ENCODE peak calls at places on chromosomes 2 and 18, in six cellular contexts. One of them, this sample, is unnamed.

GRCh38 chr2:122935506-122935905 is 1089.6 kb upstream of the CNTNAP5 start:
- DNase-seq in PC-9: no peak
- DNase-seq in hepatocyte: no peak
- DNase-seq in mammary epithelial cell: no peak
- DNase-seq in H1: no peak
- DNase-seq in fibroblast of lung: no peak
- DNase-seq in this sample: no peak

GRCh38 chr2:42860518-42861094 is 68.2 kb upstream of the HAAO start:
- DNase-seq in hepatocyte: no peak
- DNase-seq in mammary epithelial cell: no peak
- DNase-seq in fibroblast of lung: no peak
- DNase-seq in PC-9: no peak
- DNase-seq in H1: no peak
- DNase-seq in this sample: no peak

GRCh38 chr18:71105078-71105819 is 816.4 kb downstream of the SOCS6 start:
- DNase-seq in PC-9: no peak
- DNase-seq in fibroblast of lung: peak; percentile 47
- DNase-seq in H1: no peak
- DNase-seq in hepatocyte: no peak
- DNase-seq in mammary epithelial cell: no peak
- DNase-seq in this sample: no peak

GRCh38 chr2:238585836-238586821 is 159.4 kb downstream of the ASB1 start:
- DNase-seq in fibroblast of lung: no peak
- DNase-seq in hepatocyte: no peak
- DNase-seq in H1: no peak
- DNase-seq in PC-9: no peak
- DNase-seq in mammary epithelial cell: no peak
- DNase-seq in this sample: no peak

GRCh38 chr2:833180-833579 is 117.5 kb upstream of the SNTG2 start:
- DNase-seq in H1: no peak
- DNase-seq in fibroblast of lung: no peak
- DNase-seq in hepatocyte: no peak
- DNase-seq in PC-9: no peak
- DNase-seq in mammary epithelial cell: no peak
- DNase-seq in this sample: no peak

GRCh38 chr2:7611750-7612149 is 694.5 kb downstream of the RNF144A start:
- DNase-seq in H1: no peak
- DNase-seq in hepatocyte: no peak
- DNase-seq in mammary epithelial cell: no peak
- DNase-seq in PC-9: no peak
- DNase-seq in fibroblast of lung: no peak
- DNase-seq in this sample: no peak

GRCh38 chr2:238261718-238262375 is 22.0 kb upstream of the HES6 start:
- DNase-seq in PC-9: no peak
- DNase-seq in hepatocyte: no peak
- DNase-seq in fibroblast of lung: no peak
- DNase-seq in mammary epithelial cell: no peak
- DNase-seq in H1: no peak
- DNase-seq in this sample: no peak

GRCh38 chr2:174603280-174603679 is 5.7 kb upstream of the WIPF1 start:
- DNase-seq in fibroblast of lung: peak; percentile 74
- DNase-seq in PC-9: no peak
- DNase-seq in hepatocyte: no peak
- DNase-seq in mammary epithelial cell: peak; percentile 60
- DNase-seq in H1: no peak
- DNase-seq in this sample: peak; percentile 23

GRCh38 chr18:55435592-55435991 is 152.4 kb downstream of the TCF4 start:
- DNase-seq in hepatocyte: no peak
- DNase-seq in fibroblast of lung: no peak
- DNase-seq in H1: no peak
- DNase-seq in PC-9: no peak
- DNase-seq in mammary epithelial cell: no peak
- DNase-seq in this sample: no peak

GRCh38 chr2:69733338-69734039 is 8.4 kb upstream of the ANXA4 start:
- DNase-seq in H1: no peak
- DNase-seq in fibroblast of lung: peak; percentile 28
- DNase-seq in hepatocyte: no peak
- DNase-seq in mammary epithelial cell: no peak
- DNase-seq in PC-9: no peak
- DNase-seq in this sample: no peak

GRCh38 chr18:49677081-49677480 is 115.2 kb downstream of the LIPG start:
- DNase-seq in fibroblast of lung: peak; percentile 15
- DNase-seq in H1: no peak
- DNase-seq in PC-9: no peak
- DNase-seq in hepatocyte: no peak
- DNase-seq in mammary epithelial cell: no peak
- DNase-seq in this sample: no peak

GRCh38 chr2:128817171-128817570 is 498.5 kb upstream of the HS6ST1 start:
- DNase-seq in mammary epithelial cell: no peak
- DNase-seq in hepatocyte: no peak
- DNase-seq in PC-9: no peak
- DNase-seq in fibroblast of lung: no peak
- DNase-seq in H1: no peak
- DNase-seq in this sample: no peak

GRCh38 chr18:63534615-63535014 is 7.6 kb upstream of the SERPINB12 start:
- DNase-seq in mammary epithelial cell: peak; percentile 6
- DNase-seq in fibroblast of lung: no peak
- DNase-seq in PC-9: no peak
- DNase-seq in H1: no peak
- DNase-seq in hepatocyte: no peak
- DNase-seq in this sample: no peak

GRCh38 chr2:135337066-135337465 is 194.0 kb downstream of the ZRANB3 start:
- DNase-seq in fibroblast of lung: no peak
- DNase-seq in mammary epithelial cell: peak; percentile 36
- DNase-seq in H1: no peak
- DNase-seq in PC-9: no peak
- DNase-seq in hepatocyte: no peak
- DNase-seq in this sample: no peak

GRCh38 chr2:25615395-25615794 is 58.0 kb downstream of the DTNB start:
- DNase-seq in hepatocyte: no peak
- DNase-seq in mammary epithelial cell: no peak
- DNase-seq in H1: no peak
- DNase-seq in PC-9: no peak
- DNase-seq in fibroblast of lung: no peak
- DNase-seq in this sample: no peak

GRCh38 chr2:202069189-202070050 is 3.6 kb upstream of the KIAA2012 start:
- DNase-seq in PC-9: no peak
- DNase-seq in fibroblast of lung: no peak
- DNase-seq in mammary epithelial cell: no peak
- DNase-seq in H1: no peak
- DNase-seq in hepatocyte: peak; percentile 85
- DNase-seq in this sample: no peak

GRCh38 chr2:72915076-72915906 is 2.0 kb upstream of the EMX1 start:
- DNase-seq in H1: no peak
- DNase-seq in fibroblast of lung: no peak
- DNase-seq in hepatocyte: peak; percentile 3
- DNase-seq in mammary epithelial cell: no peak
- DNase-seq in PC-9: no peak
- DNase-seq in this sample: no peak
- TF ChIP-seq EZH2 in H1: peak; percentile 61
- TF ChIP-seq EZH2 in fibroblast of lung: peak; percentile 94
- TF ChIP-seq EZH2 in hepatocyte: no peak
- TF ChIP-seq EZH2 in mammary epithelial cell: peak; percentile 59
- TF ChIP-seq EZH2 in PC-9: peak; percentile 80
- TF ChIP-seq EZH2 in this sample: no peak

GRCh38 chr2:72155151-72155550 is 7.5 kb upstream of the CYP26B1 start:
- DNase-seq in fibroblast of lung: no peak
- DNase-seq in hepatocyte: no peak
- DNase-seq in H1: no peak
- DNase-seq in mammary epithelial cell: no peak
- DNase-seq in PC-9: no peak
- DNase-seq in this sample: no peak
- TF ChIP-seq EZH2 in fibroblast of lung: no peak
- TF ChIP-seq EZH2 in hepatocyte: no peak
- TF ChIP-seq EZH2 in H1: no peak
- TF ChIP-seq EZH2 in mammary epithelial cell: no peak
- TF ChIP-seq EZH2 in PC-9: no peak
- TF ChIP-seq EZH2 in this sample: no peak

GRCh38 chr18:79394438-79395307 is 1.1 kb upstream of the NFATC1 start:
- DNase-seq in PC-9: no peak
- DNase-seq in H1: no peak
- DNase-seq in mammary epithelial cell: no peak
- DNase-seq in hepatocyte: peak; percentile 64
- DNase-seq in fibroblast of lung: peak; percentile 21
- DNase-seq in this sample: no peak

GRCh38 chr18:79397288-79397829 is 1.6 kb downstream of the NFATC1 start:
- DNase-seq in fibroblast of lung: no peak
- DNase-seq in hepatocyte: no peak
- DNase-seq in PC-9: no peak
- DNase-seq in mammary epithelial cell: no peak
- DNase-seq in H1: no peak
- DNase-seq in this sample: no peak

GRCh38 chr18:79395308-79395640 is 456 bp upstream of the NFATC1 start:
- DNase-seq in mammary epithelial cell: no peak
- DNase-seq in hepatocyte: no peak
- DNase-seq in PC-9: no peak
- DNase-seq in fibroblast of lung: no peak
- DNase-seq in H1: no peak
- DNase-seq in this sample: no peak

GRCh38 chr18:79396431-79397287 is 929 bp downstream of the NFATC1 start:
- DNase-seq in mammary epithelial cell: peak; percentile 21
- DNase-seq in PC-9: no peak
- DNase-seq in H1: no peak
- DNase-seq in fibroblast of lung: peak; percentile 31
- DNase-seq in hepatocyte: peak; percentile 68
- DNase-seq in this sample: no peak

GRCh38 chr18:79395761-79396404 is at the start of gene NFATC1:
- DNase-seq in hepatocyte: peak; percentile 86
- DNase-seq in fibroblast of lung: peak; percentile 52
- DNase-seq in H1: no peak
- DNase-seq in PC-9: no peak
- DNase-seq in mammary epithelial cell: peak; percentile 36
- DNase-seq in this sample: no peak
- TF ChIP-seq EZH2 in hepatocyte: no peak
- TF ChIP-seq EZH2 in fibroblast of lung: no peak
- TF ChIP-seq EZH2 in H1: no peak
- TF ChIP-seq EZH2 in PC-9: no peak
- TF ChIP-seq EZH2 in mammary epithelial cell: no peak
- TF ChIP-seq EZH2 in this sample: no peak

GRCh38 chr2:44937688-44938240 is 3.7 kb upstream of the SIX3 start:
- DNase-seq in PC-9: peak; percentile 86
- DNase-seq in fibroblast of lung: no peak
- DNase-seq in hepatocyte: no peak
- DNase-seq in mammary epithelial cell: no peak
- DNase-seq in H1: no peak
- DNase-seq in this sample: peak; percentile 57
- TF ChIP-seq EZH2 in PC-9: no peak
- TF ChIP-seq EZH2 in fibroblast of lung: peak; percentile 19
- TF ChIP-seq EZH2 in hepatocyte: peak; percentile 27
- TF ChIP-seq EZH2 in mammary epithelial cell: no peak
- TF ChIP-seq EZH2 in H1: no peak
- TF ChIP-seq EZH2 in this sample: no peak

DNA sequence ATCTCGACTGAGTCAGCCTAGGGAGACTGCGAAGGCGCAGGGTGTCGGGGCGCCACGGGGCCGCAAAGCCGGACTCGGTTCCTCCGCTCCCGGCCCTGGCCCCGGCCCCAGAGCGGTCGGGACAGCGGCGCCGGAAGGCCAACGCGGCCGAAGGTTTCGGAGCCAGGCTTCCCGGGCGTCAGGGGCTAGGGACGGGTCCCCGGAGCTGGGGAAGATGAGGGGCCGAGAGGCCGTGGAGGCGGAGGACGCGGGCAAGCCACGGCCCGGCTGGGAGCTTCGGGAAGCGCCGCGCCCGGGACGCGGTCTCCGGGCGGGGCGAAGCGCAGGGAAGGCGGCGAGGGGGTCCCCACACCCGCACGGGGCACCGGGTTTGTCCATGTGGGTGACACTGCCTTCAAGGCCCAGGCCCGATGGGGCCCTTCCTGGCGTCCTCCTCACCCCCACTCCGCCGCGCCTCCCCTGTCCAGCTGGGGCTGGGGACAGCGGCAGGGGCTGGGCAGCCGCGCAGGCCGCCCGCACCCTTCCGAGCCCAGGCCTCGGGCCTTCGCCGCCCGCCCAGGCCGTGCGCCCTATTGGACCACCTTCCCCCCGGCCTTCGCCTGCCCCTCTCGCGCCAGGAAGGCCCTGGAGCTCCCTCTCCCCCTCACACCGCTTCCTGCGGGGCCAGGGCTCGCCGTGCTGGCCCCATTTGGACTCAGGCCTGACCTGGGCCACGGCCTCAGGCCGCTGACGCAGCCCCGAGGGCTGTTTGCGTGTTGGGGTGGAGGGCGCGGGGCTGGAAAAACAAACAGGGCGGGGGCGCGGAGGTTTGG is 12.6 kb upstream of the SIX3 start:
- DNase-seq in H1: no peak
- DNase-seq in hepatocyte: no peak
- DNase-seq in fibroblast of lung: no peak
- DNase-seq in PC-9: no peak
- DNase-seq in mammary epithelial cell: peak; percentile 14
- DNase-seq in this sample: no peak
- TF ChIP-seq EZH2 in H1: peak; percentile 99
- TF ChIP-seq EZH2 in hepatocyte: peak; percentile 98
- TF ChIP-seq EZH2 in fibroblast of lung: peak; percentile 89
- TF ChIP-seq EZH2 in PC-9: no peak
- TF ChIP-seq EZH2 in mammary epithelial cell: peak; percentile 87
- TF ChIP-seq EZH2 in this sample: no peak

GRCh38 chr2:232486558-232487384 is 863 bp downstream of the ECEL1 start:
- DNase-seq in H1: no peak
- DNase-seq in hepatocyte: no peak
- DNase-seq in fibroblast of lung: no peak
- DNase-seq in PC-9: no peak
- DNase-seq in mammary epithelial cell: no peak
- DNase-seq in this sample: no peak
- TF ChIP-seq EZH2 in H1: peak; percentile 78
- TF ChIP-seq EZH2 in hepatocyte: no peak
- TF ChIP-seq EZH2 in fibroblast of lung: peak; percentile 96
- TF ChIP-seq EZH2 in PC-9: no peak
- TF ChIP-seq EZH2 in mammary epithelial cell: peak; percentile 83
- TF ChIP-seq EZH2 in this sample: no peak

This sample was measured in HCT116.